ENCODE peak calls at places on chromosomes 7 and 10, in four cellular contexts. Z is activated CD8-positive, alpha-beta memory T cell treated with anti-CD3 and anti-CD28 coated beads for 1 hour; K is brain microvascular endothelial cell; R is kidney glomerular epithelial cell. V is an unnamed sample.

GRCh38 chr7:12385364-12385786 is 18.3 kb downstream of the VWDE start:
- DNase-seq in R (no peak), K (no peak), Z (no peak), V (no peak)

GRCh38 chr7:80060218-80060806 is 74.3 kb upstream of the GNAI1 start:
- DNase-seq in Z (no peak), R (peak; percentile 35), K (no peak), V (peak; percentile 66)

GRCh38 chr10:102815790-102816549 is 21.2 kb downstream of the CYP17A1 start:
- DNase-seq in K (peak; percentile 94), R (no peak), Z (no peak), V (peak; percentile 80)

GRCh38 chr7:774161-775109 is 47.4 kb upstream of the PRKAR1B start:
- DNase-seq in Z (peak; percentile 48), R (no peak), K (peak; percentile 5), V (peak; percentile 32)

GRCh38 chr7:103936558-103936957 is 52.9 kb downstream of the RELN start:
- DNase-seq in R (no peak), K (no peak), Z (no peak), V (no peak)

GRCh38 chr10:67119648-67120047 is 193.8 kb downstream of the LRRTM3 start:
- DNase-seq in Z (no peak), K (peak; percentile 38), R (no peak), V (no peak)

GRCh38 chr7:134368851-134369533 is 52.3 kb upstream of the SLC35B4 start:
- DNase-seq in R (peak; percentile 17), Z (no peak), K (peak; percentile 63), V (no peak)

GRCh38 chr10:620417-620816 is 69.1 kb downstream of the DIP2C start:
- DNase-seq in Z (no peak), R (no peak), K (no peak), V (no peak)

GRCh38 chr7:47513741-47514241 is 68.1 kb downstream of the TNS3 start:
- DNase-seq in Z (no peak), K (peak; percentile 58), R (no peak), V (peak; percentile 73)

GRCh38 chr7:107966701-107967100 is 36.3 kb downstream of the LAMB1 start:
- DNase-seq in Z (no peak), K (peak; percentile 93), R (peak; percentile 64), V (peak; percentile 90)

GRCh38 chr10:35890970-35891330 is 248.9 kb upstream of the FZD8 start:
- DNase-seq in Z (no peak), R (peak; percentile 9), K (no peak), V (no peak)

V was measured in ELR.